ENCODE peak calls at places on chromosomes 12 and 14, in nine cellular contexts. F is heart right ventricle, R is Panc1, C is astrocyte of the spinal cord, M is lower leg skin, H is cardiac muscle cell, G is brain microvascular endothelial cell, D is endothelial cell of umbilical vein, L is MM.1S. E is an unnamed sample.

GRCh38 chr14:32696325-32697101 is 242.2 kb upstream of the NPAS3 start:
- DNase-seq in C (no peak), D (no peak), H (no peak), F (no peak), M (no peak), R (no peak), G (no peak), L (no peak), E (no peak)

GRCh38 chr12:21985155-21985554 is 43.9 kb upstream of the ABCC9 start:
- DNase-seq in H (no peak), D (no peak), M (no peak), C (no peak), L (no peak), F (no peak), G (peak; percentile 27), R (no peak), E (no peak)

GRCh38 chr12:96399081-96399918 is 939 bp downstream of the CDK17 start:
- DNase-seq in H (peak; percentile 72), C (peak; percentile 75), F (peak; percentile 79), L (peak; percentile 70), M (peak; percentile 95), D (peak; percentile 77), G (peak; percentile 55), R (no peak), E (no peak)

GRCh38 chr12:7460375-7461259 is 16.7 kb upstream of the CD163L1 start:
- DNase-seq in M (no peak), F (no peak), H (peak; percentile 47), C (peak; percentile 61), G (peak; percentile 64), L (peak; percentile 46), R (peak; percentile 42), D (peak; percentile 73), E (peak; percentile 13)

GRCh38 chr12:92398565-92399309 is 253.1 kb upstream of the BTG1 start:
- DNase-seq in D (no peak), H (no peak), M (no peak), L (no peak), R (no peak), F (no peak), G (no peak), C (no peak), E (no peak)

GRCh38 chr12:123389560-123390351 is 5.8 kb downstream of the KMT5A start:
- DNase-seq in D (peak; percentile 25), H (no peak), C (peak; percentile 26), L (no peak), R (no peak), G (no peak), M (peak; percentile 89), F (peak; percentile 58), E (no peak)

GRCh38 chr12:33310471-33310870 is 129.1 kb downstream of the SYT10 start:
- DNase-seq in M (no peak), R (no peak), L (no peak), D (no peak), G (no peak), F (no peak), H (no peak), C (no peak), E (no peak)

GRCh38 chr12:55724940-55725309 is 3.9 kb downstream of the CD63 start:
- DNase-seq in G (no peak), D (no peak), H (no peak), C (no peak), R (no peak), F (no peak), L (no peak), M (no peak), E (no peak)

GRCh38 chr12:58491296-58491695 is 429.0 kb downstream of the LRIG3 start:
- DNase-seq in C (peak; percentile 68), R (no peak), D (no peak), M (no peak), G (no peak), H (no peak), F (no peak), L (no peak), E (peak; percentile 12)

GRCh38 chr12:47814539-47815170 is 5.0 kb downstream of the HDAC7 start:
- DNase-seq in R (no peak), D (no peak), L (no peak), G (no peak), H (no peak), C (no peak), M (no peak), F (no peak), E (no peak)

GRCh38 chr12:1864456-1864855 is 44.1 kb downstream of the LRTM2 start:
- DNase-seq in G (no peak), D (no peak), R (no peak), M (peak; percentile 75), H (no peak), F (no peak), L (no peak), C (no peak), E (no peak)

GRCh38 chr14:77965919-77966435 is 166.1 kb downstream of the ADCK1 start:
- DNase-seq in R (no peak), C (peak; percentile 31), H (peak; percentile 57), D (peak; percentile 5), L (peak; percentile 12), G (peak; percentile 12), M (no peak), F (no peak), E (no peak)

GRCh38 chr14:58792421-58792820 is 154.7 kb downstream of the DACT1 start:
- DNase-seq in C (no peak), M (no peak), H (no peak), R (no peak), G (no peak), D (no peak), L (no peak), F (no peak), E (no peak)

GRCh38 chr12:88417531-88417930 is 162.7 kb downstream of the KITLG start:
- DNase-seq in F (no peak), R (no peak), L (no peak), D (no peak), G (no peak), C (no peak), H (no peak), M (no peak), E (no peak)

GRCh38 chr12:126338031-126338441 is 1272.8 kb downstream of the AACS start:
- DNase-seq in M (no peak), R (no peak), G (no peak), H (no peak), C (no peak), D (no peak), F (no peak), L (no peak), E (no peak)

DNA sequence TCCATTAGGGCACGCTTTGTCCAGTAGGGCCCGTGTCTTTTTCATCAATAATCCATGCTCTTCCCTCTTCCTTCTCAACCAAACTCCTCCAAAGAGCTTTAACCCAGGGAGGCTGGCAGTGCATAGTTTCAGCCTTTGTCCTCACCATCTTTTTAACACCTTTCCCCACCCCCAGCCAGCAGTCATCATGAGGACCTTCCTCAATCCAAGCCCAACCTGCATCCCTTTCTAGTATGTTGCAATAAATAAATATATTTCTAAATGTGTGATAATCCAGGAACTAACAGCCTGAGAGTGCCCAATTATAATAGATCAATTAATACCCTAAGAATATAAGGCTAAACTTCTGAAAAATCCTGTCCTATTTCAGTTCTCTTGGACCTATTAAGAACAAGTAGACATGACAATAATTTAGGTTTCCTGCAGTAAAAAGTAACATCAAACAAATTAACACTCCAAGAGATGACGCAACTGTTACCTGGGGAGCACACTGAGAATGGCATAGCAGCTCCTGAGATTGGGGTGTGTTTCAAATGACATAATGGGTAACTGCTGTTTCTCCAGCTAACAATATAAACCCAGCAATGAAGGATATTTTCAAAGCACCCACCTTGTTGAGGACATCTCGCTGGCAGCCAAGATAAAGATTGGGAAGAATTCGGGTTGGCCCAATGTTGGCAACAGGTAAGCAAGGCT is 62.6 kb downstream of the DUSP16 start:
- DNase-seq in F (no peak), R (no peak), H (no peak), C (no peak), L (no peak), M (no peak), G (no peak), D (no peak), E (no peak)
- H3K4me3 ChIP-seq in F (no peak overlapping the region), R (no peak overlapping the region), H (no peak overlapping the region), C (no peak overlapping the region), L (no peak overlapping the region), M (no peak overlapping the region), G (no peak overlapping the region), D (no peak overlapping the region), E (no peak overlapping the region)

GRCh38 chr12:28967426-28967825 is 181.7 kb upstream of the FAR2 start:
- DNase-seq in C (no peak), F (no peak), R (no peak), D (no peak), L (no peak), G (no peak), H (no peak), M (no peak), E (no peak)

GRCh38 chr12:28958553-28959195 is 190.4 kb upstream of the FAR2 start:
- DNase-seq in D (peak; percentile 94), L (no peak), G (peak; percentile 20), R (no peak), H (peak; percentile 86), M (no peak), F (no peak), C (peak; percentile 69), E (peak; percentile 51)

GRCh38 chr12:28966049-28966778 is 182.9 kb upstream of the FAR2 start:
- DNase-seq in G (no peak), H (peak; percentile 92), L (no peak), M (no peak), F (peak; percentile 75), C (peak; percentile 44), D (peak; percentile 80), R (no peak), E (peak; percentile 67)

GRCh38 chr12:28961948-28962384 is 187.1 kb upstream of the FAR2 start:
- DNase-seq in L (peak; percentile 31), F (no peak), D (peak; percentile 96), R (no peak), M (no peak), H (peak; percentile 58), G (no peak), C (peak; percentile 17), E (no peak)

DNA sequence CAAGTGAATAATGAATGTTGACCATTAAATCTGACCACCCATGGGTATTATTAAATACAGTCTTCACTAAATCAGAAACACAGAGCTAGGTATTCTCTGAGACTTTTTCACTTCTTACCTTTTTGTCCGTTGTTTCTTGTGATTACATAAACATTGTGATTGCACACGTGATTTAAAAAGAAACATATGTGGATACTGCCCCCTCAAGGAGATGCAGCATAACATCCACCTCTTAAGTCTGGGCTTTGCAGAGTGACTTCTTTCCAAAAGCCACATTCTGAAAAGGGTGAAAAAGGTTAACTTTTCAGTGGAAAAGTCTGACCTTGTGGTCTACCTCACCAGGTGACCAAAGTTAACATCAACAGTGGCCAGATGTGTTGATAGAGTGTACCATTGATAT is 185.5 kb upstream of the FAR2 start:
- DNase-seq in R (no peak), D (peak; percentile 69), F (no peak), H (peak; percentile 70), C (peak; percentile 34), M (no peak), L (peak; percentile 36), G (no peak), E (no peak)
- TF ChIP-seq CTCF in R (peak; percentile 15), D (peak; percentile 48), F (peak; percentile 32), H (peak; percentile 60), C (peak; percentile 43), M (no peak), L (peak; percentile 47), G (peak; percentile 62), E (peak; percentile 35)

GRCh38 chr14:73755434-73756014 is 41.3 kb upstream of the PNMA1 start:
- DNase-seq in M (peak; percentile 94), L (no peak), D (peak; percentile 34), C (no peak), G (no peak), F (no peak), R (no peak), H (no peak), E (no peak)
- H3K4me3 ChIP-seq in M (no peak overlapping the region), L (no peak overlapping the region), D (no peak overlapping the region), C (no peak overlapping the region), G (no peak overlapping the region), F (no peak overlapping the region), R (peak overlapping the region; percentile 85), H (no peak overlapping the region), E (no peak overlapping the region)

GRCh38 chr12:131710464-131711457 is at the start of gene SFSWAP:
- DNase-seq in L (peak; percentile 58), C (peak; percentile 88), G (peak; percentile 55), R (peak; percentile 45), D (peak; percentile 80), H (peak; percentile 87), M (peak; percentile 93), F (peak; percentile 74), E (peak; percentile 23)
- TF ChIP-seq CTCF in L (no peak), C (no peak), G (no peak), R (no peak), D (no peak), H (no peak), M (no peak), F (no peak), E (peak; percentile 9)